ENCODE peak calls at places on chromosomes 4 and X, in nine cellular contexts. F is hepatocyte, T is SK-N-SH, J is choroid plexus epithelial cell, X is upper lobe of right lung, O is heart right ventricle, N is astrocyte of the cerebellum, Z is PC-3, C is brain microvascular endothelial cell. A is an unnamed sample.

GRCh38 chr4:36256398-36256828 is 12.1 kb upstream of the ARAP2 start:
- DNase-seq in T (no peak), J (no peak), F (no peak), C (no peak), N (no peak), O (no peak), X (no peak), Z (no peak), A (no peak)

GRCh38 chr4:99710681-99711345 is 53.2 kb upstream of the C4orf54 start:
- DNase-seq in C (no peak), T (no peak), Z (peak; percentile 87), N (no peak), J (no peak), X (no peak), F (peak; percentile 25), O (no peak), A (peak; percentile 97)

GRCh38 chr4:41456559-41457101 is 81.3 kb upstream of the LIMCH1 start:
- DNase-seq in N (no peak), T (no peak), X (no peak), O (no peak), Z (no peak), C (no peak), J (no peak), F (no peak), A (no peak)

GRCh38 chr4:104942990-104943758 is 203.5 kb upstream of the TET2 start:
- DNase-seq in F (no peak), C (no peak), O (no peak), N (no peak), X (no peak), J (no peak), Z (no peak), T (no peak), A (peak; percentile 80)

GRCh38 chr4:184163813-184164212 is 53.9 kb downstream of the ENPP6 start:
- DNase-seq in J (peak; percentile 34), F (peak; percentile 84), Z (peak; percentile 45), X (peak; percentile 82), O (peak; percentile 57), C (peak; percentile 34), T (peak; percentile 84), N (no peak), A (peak; percentile 36)

GRCh38 chr4:164204434-164204833 is 549.5 kb upstream of the SMIM31 start:
- DNase-seq in Z (peak; percentile 92), N (peak; percentile 80), C (peak; percentile 73), T (no peak), F (peak; percentile 13), X (no peak), J (peak; percentile 80), O (no peak), A (peak; percentile 87)

GRCh38 chr4:76753814-76754213 is 144.1 kb downstream of the SOWAHB start:
- DNase-seq in T (no peak), N (no peak), F (peak; percentile 41), C (peak; percentile 90), X (no peak), Z (peak; percentile 68), J (peak; percentile 87), O (no peak), A (peak; percentile 80)

GRCh38 chrX:1528884-1529203 is 8.1 kb downstream of the P2RY8 start:
- DNase-seq in C (no peak), O (no peak), N (no peak), F (no peak), X (no peak), J (no peak), T (no peak), Z (no peak), A (no peak)

GRCh38 chr4:152727784-152728183 is 48.0 kb upstream of the TMEM154 start:
- DNase-seq in X (no peak), C (no peak), F (no peak), O (no peak), Z (no peak), N (no peak), J (no peak), T (no peak), A (no peak)

GRCh38 chrX:1386338-1387127 is 5.4 kb downstream of the SLC25A6 start:
- DNase-seq in C (no peak), N (no peak), J (no peak), O (no peak), T (peak; percentile 29), F (no peak), Z (no peak), X (peak; percentile 57), A (no peak)

GRCh38 chrX:151552721-151553120 is 10.8 kb upstream of the PASD1 start:
- DNase-seq in F (no peak), J (no peak), Z (no peak), N (no peak), T (no peak), O (no peak), C (no peak), X (no peak), A (no peak)

GRCh38 chr4:108149588-108150380 is 18.9 kb downstream of the LEF1 start:
- DNase-seq in N (peak; percentile 88), J (peak; percentile 49), T (no peak), O (no peak), C (no peak), F (no peak), X (no peak), Z (no peak), A (no peak)

GRCh38 chr4:180060159-180060889 is 2182.9 kb upstream of the TENM3 start:
- DNase-seq in T (peak; percentile 11), J (peak; percentile 12), N (no peak), F (peak; percentile 37), C (no peak), O (no peak), Z (peak; percentile 9), X (no peak), A (peak; percentile 23)
- H3K4me3 ChIP-seq in T (no peak overlapping the region), J (no peak overlapping the region), N (peak overlapping the region; percentile 61), F (no peak overlapping the region), C (peak overlapping the region; percentile 66), O (no peak overlapping the region), Z (no peak overlapping the region), X (no peak overlapping the region), A (no peak overlapping the region)

DNA sequence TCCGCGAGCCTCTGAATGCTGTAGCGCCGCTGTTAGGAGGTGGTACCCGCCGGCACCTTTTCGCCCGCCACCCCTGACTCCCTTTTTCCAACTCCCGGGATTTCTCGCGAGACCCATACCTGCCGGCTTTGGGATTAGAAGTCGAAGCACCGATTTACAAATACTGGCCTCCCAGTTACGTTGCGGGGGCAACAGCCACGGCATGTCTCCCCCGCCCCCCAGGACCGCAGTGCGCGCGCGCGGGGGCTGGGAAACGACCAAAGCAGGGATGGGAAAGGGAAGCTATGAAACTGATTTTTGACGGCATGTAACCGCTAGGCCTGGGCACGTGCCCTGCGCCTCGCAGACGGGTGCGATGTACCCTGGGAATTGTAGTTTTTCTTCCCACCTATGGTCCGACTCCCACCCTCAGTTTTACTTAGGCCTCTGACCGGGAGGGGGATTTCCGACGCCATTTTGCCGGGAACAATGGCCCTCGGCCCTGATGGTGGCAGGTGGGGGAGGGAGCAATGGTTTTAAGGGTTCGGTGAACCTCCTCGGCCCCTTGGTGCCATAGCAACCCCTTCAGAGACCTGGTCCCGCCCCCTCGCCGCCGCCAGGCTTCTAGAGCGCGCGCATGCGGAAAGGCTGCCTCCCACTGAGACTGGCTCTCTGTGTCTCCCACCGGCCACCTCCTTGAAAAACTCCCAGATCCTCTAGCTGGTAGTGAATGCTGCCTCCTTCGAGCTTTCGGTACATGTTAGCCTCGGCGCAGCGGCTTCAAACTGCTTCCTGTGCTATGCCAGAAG is 772 bp upstream of the WNK3 start:
- DNase-seq in X (peak; percentile 75), O (peak; percentile 39), F (peak; percentile 84), C (peak; percentile 38), T (peak; percentile 71), J (peak; percentile 72), N (peak; percentile 27), Z (no peak), A (peak; percentile 29)
- H3K4me3 ChIP-seq in X (peak overlapping the region; percentile 53), O (peak overlapping the region; percentile 57), F (peak overlapping the region; percentile 61), C (peak overlapping the region; percentile 61), T (peak overlapping the region; percentile 49), J (peak overlapping the region; percentile 63), N (peak overlapping the region; percentile 60), Z (peak overlapping the region; percentile 69), A (peak overlapping the region; percentile 40)

GRCh38 chrX:45353462-45353861 is 152.8 kb upstream of the DIPK2B start:
- DNase-seq in Z (no peak), T (no peak), C (no peak), X (no peak), J (no peak), F (no peak), O (no peak), N (peak; percentile 15), A (no peak)
- H3K4me3 ChIP-seq in Z (no peak overlapping the region), T (no peak overlapping the region), C (no peak overlapping the region), X (no peak overlapping the region), J (no peak overlapping the region), F (no peak overlapping the region), O (no peak overlapping the region), N (no peak overlapping the region), A (no peak overlapping the region)

GRCh38 chr4:8157496-8157895 is 1.1 kb downstream of the ABLIM2 start:
- DNase-seq in C (no peak), X (no peak), O (peak; percentile 63), J (no peak), N (no peak), Z (no peak), F (no peak), T (no peak), A (no peak)
- H3K4me3 ChIP-seq in C (no peak overlapping the region), X (peak overlapping the region; percentile 80), O (peak overlapping the region; percentile 79), J (no peak overlapping the region), N (no peak overlapping the region), Z (peak overlapping the region; percentile 70), F (no peak overlapping the region), T (peak overlapping the region; percentile 57), A (no peak overlapping the region)

GRCh38 chr4:797066-797465 is 28.9 kb downstream of the CPLX1 start:
- DNase-seq in Z (no peak), C (no peak), X (no peak), F (no peak), T (no peak), J (no peak), N (no peak), O (no peak), A (no peak)

GRCh38 chr4:793941-794621 is 31.8 kb downstream of the CPLX1 start:
- DNase-seq in N (no peak), J (peak; percentile 31), C (no peak), T (no peak), O (no peak), X (no peak), Z (no peak), F (no peak), A (no peak)

GRCh38 chr4:794911-795725 is 30.8 kb downstream of the CPLX1 start:
- DNase-seq in F (no peak), O (no peak), N (no peak), C (no peak), T (no peak), J (no peak), Z (no peak), X (no peak), A (no peak)

GRCh38 chr4:796206-796605 is 29.7 kb downstream of the CPLX1 start:
- DNase-seq in J (no peak), C (no peak), T (no peak), F (no peak), Z (no peak), O (no peak), X (no peak), N (no peak), A (no peak)

GRCh38 chr4:795726-796119 is 30.2 kb downstream of the CPLX1 start:
- DNase-seq in X (no peak), C (no peak), J (no peak), F (no peak), Z (no peak), T (no peak), O (no peak), N (no peak), A (no peak)
- H3K4me3 ChIP-seq in X (no peak overlapping the region), C (no peak overlapping the region), J (no peak overlapping the region), F (no peak overlapping the region), Z (no peak overlapping the region), T (no peak overlapping the region), O (no peak overlapping the region), N (no peak overlapping the region), A (no peak overlapping the region)